ENCODE peak calls at places on chromosomes 12 and 14, in four cellular contexts. F is fibroblast of lung, U is lower leg skin, G is kidney. A is an unnamed sample.
A peak's percentile ranks its signal among the peaks of the same experiment; 100 is the strongest.

GRCh38 chr12:75592086-75592485 is 80.7 kb upstream of the KRR1 start:
- DNase-seq in F (no peak), U (no peak), G (no peak), A (no peak)

GRCh38 chr12:132243596-132244289 is 85.6 kb downstream of the GALNT9 start:
- DNase-seq in F (no peak), U (no peak), G (peak; percentile 64), A (no peak)

GRCh38 chr12:131473721-131474709 is 236.9 kb upstream of the SFSWAP start:
- DNase-seq in F (no peak), U (peak; percentile 69), G (no peak), A (no peak)

GRCh38 chr14:74257078-74257987 is 18.1 kb downstream of the VSX2 start:
- DNase-seq in F (peak; percentile 18), U (peak; percentile 87), G (no peak), A (no peak)

GRCh38 chr12:103128862-103129501 is 171.5 kb downstream of the ASCL1 start:
- DNase-seq in F (no peak), U (no peak), G (no peak), A (no peak)

GRCh38 chr12:25852792-25853191 is 105.7 kb upstream of the RASSF8 start:
- DNase-seq in F (peak; percentile 88), U (no peak), G (no peak), A (peak; percentile 29)

GRCh38 chr12:6267007-6267721 is 43.3 kb upstream of the PLEKHG6 start:
- DNase-seq in F (peak; percentile 45), U (no peak), G (peak; percentile 79), A (peak; percentile 52)

GRCh38 chr14:74275265-74275841 is 27.4 kb downstream of the ABCD4 start:
- DNase-seq in F (peak; percentile 65), U (no peak), G (no peak), A (peak; percentile 80)

GRCh38 chr12:7101694-7102131 is 7.3 kb downstream of the C1RL start:
- DNase-seq in F (no peak), U (no peak), G (no peak), A (no peak)

GRCh38 chr12:71755146-71755892 is 656 bp downstream of the RAB21 start:
- DNase-seq in F (peak; percentile 62), U (peak; percentile 91), G (peak; percentile 83), A (no peak)

GRCh38 chr12:79326225-79326624 is 364.5 kb downstream of the PAWR start:
- DNase-seq in F (peak; percentile 17), U (no peak), G (no peak), A (no peak)

GRCh38 chr12:46266382-46266791 is 2.5 kb downstream of the SLC38A1 start:
- DNase-seq in F (peak; percentile 88), U (no peak), G (no peak), A (no peak)

DNA sequence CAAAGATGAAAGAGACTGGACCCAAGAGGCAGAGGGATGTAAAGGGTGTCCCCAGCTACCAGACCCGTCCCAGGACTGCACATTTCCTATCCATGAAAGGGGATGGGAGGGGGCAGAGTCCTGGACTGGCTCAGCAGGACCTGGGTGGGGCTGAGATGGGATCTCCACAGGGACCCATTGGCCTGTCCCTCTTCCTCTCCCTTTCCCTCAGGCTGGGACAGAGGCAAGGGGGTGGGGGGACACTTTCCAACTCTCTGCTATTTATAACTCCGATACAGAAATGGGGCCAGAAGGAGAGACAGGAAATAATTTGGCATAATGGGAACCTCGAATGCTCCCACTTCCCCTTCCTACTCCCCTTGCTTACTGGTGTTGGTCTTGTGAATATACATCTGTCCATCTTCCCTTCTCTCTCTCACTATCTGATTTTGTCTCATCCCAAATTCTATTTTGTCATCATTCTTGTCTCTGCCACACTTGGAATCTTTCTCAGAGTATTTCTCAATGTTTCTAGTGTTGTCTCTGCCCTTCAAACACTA is 1.1 kb upstream of the ITGA7 start:
- DNase-seq in F (no peak), U (no peak), G (peak; percentile 67), A (no peak)
- H3K4me3 ChIP-seq in F (no peak overlapping the region), U (no peak overlapping the region), G (peak overlapping the region; percentile 55), A (no peak overlapping the region)

GRCh38 chr14:102923201-102923919 is 897 bp downstream of the AMN start:
- DNase-seq in F (no peak), U (no peak), G (peak; percentile 71), A (no peak)
- TF ChIP-seq CTCF in F (no peak), U (no peak), G (no peak), A (no peak)

DNA sequence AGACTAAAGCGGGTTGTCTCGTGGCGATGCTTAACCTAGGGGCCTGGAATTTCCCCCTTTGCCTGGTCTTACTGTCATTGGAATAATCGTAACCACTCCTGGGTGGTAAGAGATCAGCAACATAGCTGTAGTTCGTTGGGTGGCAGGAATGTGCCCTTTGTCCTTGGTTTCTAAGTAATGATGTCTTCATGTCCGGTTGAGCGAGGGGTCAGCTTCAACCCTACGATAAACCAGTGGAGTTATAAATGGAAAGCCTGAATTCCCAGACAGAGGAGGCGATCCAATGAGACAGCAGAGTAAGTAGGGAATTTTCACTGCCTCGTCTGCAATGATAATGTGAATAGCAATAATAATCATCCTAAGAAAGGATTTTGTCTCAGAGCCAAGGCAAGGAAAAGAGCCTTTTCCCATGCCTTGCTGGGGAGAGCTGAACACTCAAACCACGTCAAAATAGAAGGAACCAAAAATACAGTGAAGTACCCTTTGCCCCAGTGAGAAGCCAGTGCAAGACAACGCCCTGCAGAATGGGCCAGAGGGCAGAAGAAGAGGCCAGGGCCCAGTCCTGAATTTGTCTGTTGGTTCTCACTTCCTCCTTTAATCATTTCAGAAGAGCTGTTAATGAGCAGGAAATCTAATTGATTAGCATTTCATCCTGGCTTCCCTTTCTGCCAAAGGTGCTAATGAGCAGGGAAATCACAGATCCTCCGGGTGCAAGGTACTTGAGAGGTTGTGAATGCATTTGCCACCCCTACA is 330.7 kb downstream of the CACNA1C start:
- DNase-seq in F (peak; percentile 20), U (peak; percentile 50), G (no peak), A (no peak)
- H3K4me3 ChIP-seq in F (no peak overlapping the region), U (no peak overlapping the region), G (peak overlapping the region; percentile 7), A (no peak overlapping the region)

GRCh38 chr12:48454675-48455074 is 17.7 kb upstream of the ANP32D start:
- DNase-seq in F (no peak), U (no peak), G (no peak), A (peak; percentile 14)
- TF ChIP-seq CTCF in F (peak; percentile 4), U (no peak), G (peak; percentile 34), A (peak; percentile 46)

GRCh38 chr12:121982950-121983349 is 38.7 kb upstream of the BCL7A start:
- DNase-seq in F (no peak), U (no peak), G (no peak), A (no peak)
- H3K4me3 ChIP-seq in F (no peak overlapping the region), U (no peak overlapping the region), G (no peak overlapping the region), A (no peak overlapping the region)

DNA sequence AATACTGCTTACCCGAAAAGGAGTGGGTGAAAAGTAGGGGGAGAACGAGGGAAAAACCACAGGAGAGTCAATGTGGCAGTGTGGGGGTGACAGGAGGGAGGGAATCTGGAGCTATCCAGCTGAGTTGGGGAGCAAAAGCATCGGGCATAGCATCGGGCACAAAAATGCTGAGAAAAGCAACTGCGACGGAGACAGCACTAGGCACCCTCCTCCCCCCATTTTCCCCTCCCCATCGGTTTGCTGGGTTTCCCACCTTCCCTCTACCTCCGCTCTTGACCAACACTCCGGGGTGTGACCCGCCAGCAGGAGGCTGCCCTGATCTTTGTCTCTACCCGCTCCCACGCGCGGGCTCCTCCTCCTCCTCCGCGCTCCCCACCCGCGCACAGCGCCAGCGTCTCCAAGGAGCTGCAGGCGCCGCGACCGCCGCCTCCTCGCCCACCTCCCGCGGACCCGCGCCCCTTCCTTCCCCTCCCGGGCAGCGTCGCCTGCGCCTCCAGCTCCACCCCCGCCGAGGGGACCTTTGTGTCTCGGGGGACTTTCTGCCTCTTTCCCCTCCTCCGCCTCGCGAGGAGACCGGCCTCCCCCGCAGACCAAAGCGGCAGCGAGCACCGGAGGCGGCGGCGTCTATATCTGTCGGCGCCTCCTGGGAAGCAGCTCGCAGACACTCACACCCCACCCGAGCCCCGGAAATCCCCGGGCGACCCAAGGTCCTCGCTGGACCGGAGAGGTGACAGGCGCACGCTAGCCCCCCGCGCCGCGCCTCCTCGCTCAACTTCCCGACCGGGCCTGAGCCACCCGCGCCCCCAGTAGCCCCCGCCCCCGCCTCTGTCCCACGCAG is 939 bp downstream of the CDK17 start:
- DNase-seq in F (peak; percentile 76), U (peak; percentile 95), G (peak; percentile 91), A (no peak)
- TF ChIP-seq CTCF in F (no peak), U (no peak), G (peak; percentile 23), A (peak; percentile 28)